ENCODE peak calls at places on chromosomes 11 and 22, in ten cellular contexts. B is NCI-H1436; K is RWPE1; I is RPMI8226; E is GM12891; V is stimulated activated CD4-positive, alpha-beta T cell treated with anti-CD3 and anti-CD28 coated beads, TNF-alpha, amount 100 ng/mL, for 4 hours; A is iPS-NIHi11; Y is AG09309; H is right cardiac atrium; U is aorta. M is an unnamed sample.
A peak's percentile ranks its signal among the peaks of the same experiment; 100 is the strongest.

GRCh38 chr11:35036642-35037041 is 102.3 kb upstream of the CD44 start:
- DNase-seq in B (no peak), U (no peak), E (no peak), K (no peak), Y (no peak), I (no peak), A (no peak), H (no peak), V (no peak), M (no peak)

GRCh38 chr11:65418681-65419459 is 3.7 kb upstream of the NEAT1 start:
- DNase-seq in E (peak; percentile 82), A (peak; percentile 83), V (peak; percentile 53), K (peak; percentile 90), H (peak; percentile 99), I (peak; percentile 99), U (peak; percentile 98), Y (peak; percentile 88), B (peak; percentile 90), M (peak; percentile 98)

GRCh38 chr22:49290711-49291110 is 537.0 kb downstream of the BRD1 start:
- DNase-seq in E (no peak), A (no peak), H (no peak), B (no peak), K (no peak), V (no peak), I (no peak), Y (no peak), U (peak; percentile 57), M (no peak)

GRCh38 chr11:104582431-104582830 is 315.8 kb downstream of the CASP12 start:
- DNase-seq in H (no peak), I (no peak), A (no peak), E (no peak), B (no peak), K (no peak), U (no peak), Y (no peak), V (no peak), M (no peak)

GRCh38 chr22:42249831-42250230 is 20.6 kb downstream of the TCF20 start:
- DNase-seq in A (no peak), K (no peak), H (no peak), U (no peak), I (no peak), V (no peak), E (no peak), B (no peak), Y (no peak), M (no peak)

GRCh38 chr11:35491231-35491871 is 34.1 kb downstream of the PAMR1 start:
- DNase-seq in E (no peak), I (no peak), A (no peak), H (no peak), U (no peak), B (no peak), V (no peak), Y (peak; percentile 94), K (no peak), M (no peak)

GRCh38 chr11:73193251-73194033 is 24.6 kb upstream of the P2RY2 start:
- DNase-seq in B (no peak), V (no peak), A (no peak), U (peak; percentile 64), H (no peak), Y (no peak), I (no peak), E (no peak), K (no peak), M (no peak)

GRCh38 chr11:72570893-72571741 is 103.1 kb downstream of the PDE2A start:
- DNase-seq in Y (no peak), A (no peak), I (no peak), V (no peak), B (no peak), E (no peak), H (no peak), K (no peak), U (no peak), M (no peak)

GRCh38 chr22:24006914-24007214 is 1.6 kb upstream of the GSTT4 start:
- DNase-seq in V (no peak), E (no peak), Y (no peak), K (no peak), A (no peak), U (no peak), B (no peak), H (no peak), I (no peak), M (no peak)

GRCh38 chr11:102603091-102603490 is 22.0 kb downstream of the MMP20 start:
- DNase-seq in B (no peak), K (no peak), U (no peak), H (no peak), V (no peak), A (no peak), I (no peak), Y (peak; percentile 8), E (no peak), M (peak; percentile 27)

GRCh38 chr22:29724843-29725242 is 5.0 kb downstream of the CABP7 start:
- DNase-seq in V (no peak), U (no peak), K (no peak), B (no peak), E (no peak), Y (no peak), I (no peak), A (no peak), H (no peak), M (no peak)

GRCh38 chr11:62201376-62201775 is 7.1 kb upstream of the SCGB2A1 start:
- DNase-seq in V (no peak), E (no peak), K (peak; percentile 22), Y (no peak), A (no peak), B (no peak), U (no peak), H (no peak), I (peak; percentile 50), M (no peak)

M was measured in body of pancreas.